ENCODE peak calls at places on chromosomes 1 and 21, in eight cellular contexts. P is A549, T is testis, Q is ovary, I is IMR-90, Z is H54, E is Peyer's patch, C is transverse colon. M is an unnamed sample.

GRCh38 chr1:221837886-221838285 is 96.0 kb upstream of the DUSP10 start:
- DNase-seq in P (no peak), T (no peak), Q (no peak), I (no peak), Z (no peak), E (no peak), C (no peak), M (no peak)

GRCh38 chr21:29378814-29379213 is 80.1 kb downstream of the BACH1 start:
- DNase-seq in P (no peak), T (no peak), Q (no peak), I (peak; percentile 56), Z (no peak), E (no peak), C (no peak), M (no peak)

GRCh38 chr1:208202333-208202987 is 41.7 kb downstream of the PLXNA2 start:
- DNase-seq in P (no peak), T (no peak), Q (no peak), I (no peak), Z (no peak), E (no peak), C (no peak), M (no peak)

GRCh38 chr1:58816072-58816746 is 32.4 kb upstream of the JUN start:
- DNase-seq in P (peak; percentile 66), T (peak; percentile 92), Q (peak; percentile 91), I (peak; percentile 89), Z (peak; percentile 67), E (peak; percentile 96), C (peak; percentile 96), M (peak; percentile 92)

GRCh38 chr1:1542766-1543705 is 2.6 kb upstream of the TMEM240 start:
- DNase-seq in P (no peak), T (no peak), Q (no peak), I (no peak), Z (no peak), E (peak; percentile 79), C (peak; percentile 21), M (no peak)

GRCh38 chr1:165551469-165551868 is 7.7 kb downstream of the LRRC52 start:
- DNase-seq in P (no peak), T (no peak), Q (no peak), I (no peak), Z (no peak), E (no peak), C (no peak), M (no peak)

GRCh38 chr1:235720544-235720943 is 71.0 kb upstream of the GNG4 start:
- DNase-seq in P (no peak), T (no peak), Q (no peak), I (peak; percentile 67), Z (no peak), E (no peak), C (no peak), M (no peak)

GRCh38 chr1:196355206-196355786 is 252.9 kb downstream of the KCNT2 start:
- DNase-seq in P (peak; percentile 5), T (no peak), Q (no peak), I (peak; percentile 25), Z (no peak), E (no peak), C (no peak), M (no peak)

GRCh38 chr1:198187973-198188588 is 31.3 kb downstream of the NEK7 start:
- DNase-seq in P (no peak), T (no peak), Q (no peak), I (no peak), Z (no peak), E (peak; percentile 43), C (no peak), M (no peak)

GRCh38 chr1:85884372-85885035 is 176.3 kb upstream of the ZNHIT6 start:
- DNase-seq in P (no peak), T (no peak), Q (no peak), I (peak; percentile 48), Z (peak; percentile 5), E (no peak), C (no peak), M (no peak)

GRCh38 chr1:233520510-233521191 is 93.3 kb upstream of the KCNK1 start:
- DNase-seq in P (peak; percentile 55), T (no peak), Q (no peak), I (no peak), Z (peak; percentile 36), E (peak; percentile 50), C (no peak), M (no peak)

GRCh38 chr1:108601708-108602410 is 42.0 kb downstream of the EEIG2 start:
- DNase-seq in P (no peak), T (no peak), Q (no peak), I (no peak), Z (no peak), E (no peak), C (no peak), M (no peak)

GRCh38 chr1:27536767-27537166 is 46.8 kb upstream of the WASF2 start:
- DNase-seq in P (no peak), T (peak; percentile 55), Q (peak; percentile 84), I (peak; percentile 82), Z (peak; percentile 65), E (no peak), C (peak; percentile 27), M (peak; percentile 79)

GRCh38 chr1:207282049-207282448 is 39.4 kb upstream of the CD55 start:
- DNase-seq in P (no peak), T (no peak), Q (no peak), I (peak; percentile 53), Z (no peak), E (no peak), C (no peak), M (no peak)

GRCh38 chr21:40847956-40848355 is 998 bp upstream of the DSCAM start:
- DNase-seq in P (no peak), T (no peak), Q (no peak), I (no peak), Z (no peak), E (no peak), C (no peak), M (no peak)

GRCh38 chr1:110850632-110851031 is 22.3 kb upstream of the CD53 start:
- DNase-seq in P (no peak), T (no peak), Q (no peak), I (no peak), Z (no peak), E (no peak), C (no peak), M (no peak)

GRCh38 chr1:11880911-11881748 is 22.4 kb upstream of the NPPB start:
- DNase-seq in P (no peak), T (no peak), Q (no peak), I (no peak), Z (no peak), E (no peak), C (no peak), M (peak; percentile 97)

GRCh38 chr1:56911098-56911497 is 54.7 kb downstream of the C8B start:
- DNase-seq in P (no peak), T (no peak), Q (no peak), I (peak; percentile 50), Z (no peak), E (no peak), C (no peak), M (no peak)

GRCh38 chr1:78231894-78232293 is 186.1 kb downstream of the GIPC2 start:
- DNase-seq in P (no peak), T (no peak), Q (no peak), I (no peak), Z (no peak), E (no peak), C (no peak), M (no peak)

GRCh38 chr1:193372553-193372952 is 186.1 kb upstream of the B3GALT2 start:
- DNase-seq in P (no peak), T (no peak), Q (no peak), I (no peak), Z (no peak), E (no peak), C (no peak), M (no peak)
- TF ChIP-seq POLR2A in P (no peak), T (no peak), Q (no peak), I (no peak), Z (no peak), E (no peak), C (no peak), M (no peak)

DNA sequence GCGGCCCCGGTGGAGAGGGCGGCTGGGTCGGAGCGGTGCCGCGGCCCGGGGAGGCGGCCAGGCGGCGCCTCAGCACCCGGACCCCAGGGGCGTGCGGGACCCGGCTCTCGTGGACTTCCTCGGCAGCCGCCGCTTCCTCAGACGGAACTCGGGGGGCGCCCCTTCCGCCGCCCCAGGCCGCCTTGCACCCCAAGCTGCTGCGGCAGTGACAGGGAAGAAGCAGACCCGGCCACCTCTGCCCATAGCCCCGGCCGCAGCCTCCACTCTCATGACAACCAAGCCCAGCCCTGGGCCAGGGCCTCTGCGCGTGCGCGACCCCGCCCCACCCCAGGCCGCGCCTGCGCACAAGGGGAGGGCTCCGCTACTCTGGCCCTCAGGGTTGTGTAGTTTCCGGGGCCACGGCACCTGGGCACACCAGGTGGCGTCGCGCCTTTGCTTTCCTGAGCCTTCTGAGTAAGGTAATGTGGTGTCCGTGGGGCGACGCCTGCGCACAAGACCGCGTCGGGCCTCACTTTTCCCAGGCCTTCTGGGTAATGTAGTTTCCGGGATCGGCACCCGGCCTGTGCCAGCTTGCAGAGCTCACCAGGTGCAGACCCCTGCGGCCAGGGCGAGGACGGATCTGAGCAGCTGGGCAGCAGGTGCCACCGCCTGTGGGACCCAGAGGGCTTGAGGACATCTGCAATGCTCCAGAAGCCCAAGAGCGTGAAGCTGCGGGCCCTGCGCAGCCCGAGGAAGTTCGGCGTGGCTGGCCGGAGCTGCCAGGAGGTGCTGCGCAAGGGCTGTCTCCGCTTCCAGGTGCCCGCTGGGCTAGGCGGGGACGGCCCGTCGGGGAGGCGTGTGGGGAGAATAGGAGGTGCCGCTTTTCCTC is at the start of the genes CEP104 and DFFB:
- DNase-seq in P (peak; percentile 96), T (peak; percentile 93), Q (peak; percentile 89), I (peak; percentile 67), Z (peak; percentile 97), E (peak; percentile 99), C (peak; percentile 97), M (peak; percentile 89)
- TF ChIP-seq POLR2A in P (peak; percentile 57), T (no peak), Q (no peak), I (no peak), Z (peak; percentile 71), E (peak; percentile 64), C (peak; percentile 74), M (peak; percentile 79)

GRCh38 chr1:150262388-150263320 is 5.1 kb downstream of the CA14 start:
- DNase-seq in P (no peak), T (no peak), Q (no peak), I (no peak), Z (no peak), E (no peak), C (no peak), M (no peak)
- TF ChIP-seq POLR2A in P (no peak), T (no peak), Q (no peak), I (no peak), Z (no peak), E (no peak), C (peak; percentile 15), M (no peak)

GRCh38 chr1:39928809-39929587 is 25.9 kb upstream of the MFSD2A start:
- DNase-seq in P (no peak), T (no peak), Q (no peak), I (no peak), Z (no peak), E (peak; percentile 83), C (peak; percentile 38), M (no peak)
- TF ChIP-seq POLR2A in P (no peak), T (no peak), Q (no peak), I (no peak), Z (no peak), E (no peak), C (no peak), M (no peak)